ENCODE peak calls at places on chromosomes 1 and 21, in eight cellular contexts. V, A, U, C, K, B, O and E are unnamed samples.

GRCh38 chr1:225318706-225319575 is 108.9 kb downstream of the LBR start:
- DNase-seq in U (peak; percentile 4), A (peak; percentile 65), O (peak; percentile 7), K (no peak), C (peak; percentile 39), V (no peak), B (peak; percentile 46), E (no peak)

GRCh38 chr1:21783679-21784603 is 992 bp upstream of the USP48 start:
- DNase-seq in C (no peak), K (peak; percentile 91), A (no peak), B (peak; percentile 63), U (peak; percentile 52), V (no peak), O (no peak), E (no peak)

GRCh38 chr1:100253552-100253951 is 3.9 kb upstream of the DBT start:
- DNase-seq in U (no peak), V (no peak), A (no peak), O (no peak), C (no peak), B (no peak), K (no peak), E (no peak)

GRCh38 chr1:54699936-54700525 is 15.6 kb upstream of the TTC4 start:
- DNase-seq in V (no peak), K (no peak), U (no peak), C (no peak), A (no peak), O (no peak), B (no peak), E (peak; percentile 73)

GRCh38 chr1:187264995-187265602 is 436.4 kb downstream of the PLA2G4A start:
- DNase-seq in B (peak; percentile 52), C (peak; percentile 18), K (no peak), A (peak; percentile 61), V (no peak), O (no peak), U (no peak), E (no peak)

GRCh38 chr1:17251699-17252376 is 2.9 kb downstream of the PADI3 start:
- DNase-seq in O (no peak), V (peak; percentile 8), K (no peak), C (no peak), B (peak; percentile 25), U (no peak), A (no peak), E (peak; percentile 58)

GRCh38 chr1:89262643-89263042 is 10.0 kb downstream of the GBP5 start:
- DNase-seq in K (no peak), O (no peak), B (peak; percentile 79), U (peak; percentile 14), C (no peak), V (no peak), A (no peak), E (no peak)

GRCh38 chr1:207025144-207025880 is 7.2 kb downstream of the C1orf116 start:
- DNase-seq in B (peak; percentile 73), O (no peak), A (no peak), C (no peak), U (no peak), V (no peak), K (peak; percentile 55), E (no peak)

GRCh38 chr21:34519013-34519412 is 7.0 kb upstream of the KCNE1 start:
- DNase-seq in O (no peak), K (no peak), U (no peak), V (no peak), A (no peak), C (no peak), B (no peak), E (no peak)

GRCh38 chr1:231070758-231071443 is 30.8 kb upstream of the FAM89A start:
- DNase-seq in K (no peak), V (no peak), U (no peak), C (no peak), A (no peak), B (no peak), O (no peak), E (no peak)

GRCh38 chr1:233075045-233075444 is 124.6 kb downstream of the NTPCR start:
- DNase-seq in V (no peak), K (no peak), U (peak; percentile 87), B (peak; percentile 92), O (no peak), A (no peak), C (no peak), E (no peak)

GRCh38 chr21:31744162-31744800 is 12.4 kb upstream of the SCAF4 start:
- DNase-seq in V (no peak), O (no peak), B (peak; percentile 37), K (no peak), U (no peak), C (no peak), A (no peak), E (no peak)

GRCh38 chr1:62103880-62104279 is 90.8 kb upstream of the L1TD1 start:
- DNase-seq in O (no peak), A (no peak), V (no peak), K (no peak), B (no peak), C (no peak), U (no peak), E (no peak)

GRCh38 chr1:48645883-48646282 is 130.8 kb downstream of the BEND5 start:
- DNase-seq in O (no peak), K (no peak), C (no peak), A (no peak), B (no peak), V (no peak), U (no peak), E (no peak)

GRCh38 chr1:76330993-76331603 is 256.6 kb downstream of the ST6GALNAC3 start:
- DNase-seq in B (peak; percentile 79), C (peak; percentile 19), U (peak; percentile 42), K (no peak), A (peak; percentile 49), V (no peak), O (peak; percentile 30), E (no peak)

GRCh38 chr1:39711359-39712340 is 20.4 kb upstream of the HPCAL4 start:
- DNase-seq in U (no peak), K (no peak), A (no peak), V (no peak), C (no peak), B (peak; percentile 22), O (no peak), E (no peak)

GRCh38 chr1:115430717-115431116 is 92.7 kb upstream of the NGF start:
- DNase-seq in C (no peak), O (no peak), B (peak; percentile 97), K (no peak), V (no peak), U (peak; percentile 90), A (no peak), E (no peak)

GRCh38 chr1:1157914-1158710 is 15.6 kb upstream of the TTLL10 start:
- DNase-seq in A (no peak), K (no peak), C (peak; percentile 57), O (no peak), U (no peak), B (peak; percentile 16), V (peak; percentile 73), E (no peak)

GRCh38 chr1:52686830-52687229 is 11.3 kb downstream of the COA7 start:
- DNase-seq in V (no peak), A (no peak), K (no peak), O (no peak), B (no peak), C (no peak), U (no peak), E (no peak)

GRCh38 chr1:78760858-78761257 is 111.2 kb downstream of the IFI44 start:
- DNase-seq in K (no peak), B (no peak), U (no peak), O (no peak), C (no peak), V (no peak), A (no peak), E (no peak)

GRCh38 chr21:44487831-44488230 is 32.5 kb downstream of the LRRC3 start:
- DNase-seq in K (peak; percentile 84), C (peak; percentile 44), O (no peak), U (no peak), V (no peak), B (peak; percentile 12), A (no peak), E (no peak)
- TF ChIP-seq CTCF in K (peak; percentile 68), C (peak; percentile 67), O (peak; percentile 60), U (peak; percentile 68), V (no peak), B (peak; percentile 53), A (peak; percentile 60), E (peak; percentile 73)

GRCh38 chr1:184973308-184974085 is 811 bp downstream of the NIBAN1 start:
- DNase-seq in C (peak; percentile 18), K (peak; percentile 77), B (peak; percentile 80), A (peak; percentile 36), O (peak; percentile 57), U (no peak), V (peak; percentile 70), E (no peak)
- TF ChIP-seq CTCF in C (no peak), K (no peak), B (no peak), A (peak; percentile 14), O (no peak), U (no peak), V (no peak), E (no peak)

DNA sequence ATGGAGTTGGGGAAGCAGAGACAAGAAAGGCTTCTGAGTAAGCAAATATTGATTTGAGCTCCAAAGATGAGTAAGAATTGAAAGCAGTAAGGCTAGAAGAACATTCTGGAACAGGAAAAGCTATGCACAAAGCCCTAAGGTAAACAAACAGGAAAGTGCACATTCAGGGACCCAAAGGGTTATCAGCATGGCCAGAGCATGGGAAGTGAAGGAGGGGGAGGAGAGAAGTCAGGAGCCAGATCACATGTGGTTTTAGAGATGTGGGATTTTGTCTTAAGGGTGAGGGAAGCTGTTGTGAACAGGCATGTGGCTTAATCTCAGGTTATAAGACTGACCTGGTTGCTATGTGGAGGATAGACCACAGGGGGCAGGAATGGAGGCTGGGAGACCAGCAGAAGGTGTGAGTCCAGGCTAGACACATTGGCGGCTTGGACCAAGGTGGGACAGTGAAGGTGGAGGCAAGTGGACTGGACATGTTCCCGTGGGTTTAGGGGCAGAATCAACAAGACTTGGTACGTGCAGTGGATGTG is 7.5 kb downstream of the CSF1 start:
- DNase-seq in O (no peak), B (no peak), U (no peak), A (no peak), V (no peak), K (no peak), C (no peak), E (no peak)
- TF ChIP-seq CTCF in O (peak; percentile 31), B (no peak), U (no peak), A (no peak), V (no peak), K (peak; percentile 41), C (peak; percentile 19), E (no peak)

DNA sequence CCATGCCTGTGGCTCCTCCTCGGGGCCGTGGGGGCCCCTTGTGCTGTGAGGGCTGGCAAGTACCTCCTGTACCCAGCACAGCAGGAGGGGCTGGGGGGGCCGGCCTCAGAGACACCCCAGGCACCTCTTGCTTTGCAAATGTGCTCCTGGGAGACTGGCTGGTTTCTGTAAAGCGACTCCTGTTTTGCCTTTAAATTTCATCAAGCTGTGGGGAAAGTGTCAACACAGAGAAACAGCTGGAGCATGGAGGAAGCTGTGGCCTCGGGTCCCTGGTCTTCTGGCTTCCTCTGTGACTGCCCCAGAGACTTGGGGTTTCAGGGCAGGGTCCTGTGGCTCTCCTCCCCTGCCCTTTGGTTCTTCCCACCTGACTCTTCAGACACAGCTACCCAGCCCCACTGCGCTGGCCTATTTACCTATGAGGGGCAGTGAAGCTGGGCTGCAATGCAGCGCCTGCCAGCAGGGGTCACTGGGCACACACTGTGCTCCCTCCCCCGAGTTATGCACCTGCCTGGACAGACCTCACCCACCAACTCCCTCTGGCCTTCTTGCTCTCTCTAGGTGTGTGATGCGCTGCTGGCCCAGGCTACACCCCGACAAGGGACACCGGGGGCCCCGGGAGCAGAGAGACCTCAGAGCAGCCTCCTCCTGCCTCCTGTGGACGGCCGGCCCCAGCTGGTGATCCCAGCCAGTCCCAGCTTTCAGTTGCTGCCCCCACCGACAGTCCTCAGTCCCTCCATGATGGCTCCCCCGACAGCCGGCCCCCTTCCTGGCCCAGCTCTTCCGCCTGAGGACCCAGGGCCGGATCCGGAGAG is 17.6 kb upstream of the PEX10 start:
- DNase-seq in V (no peak), K (no peak), U (no peak), A (no peak), O (no peak), B (no peak), C (no peak), E (no peak)
- TF ChIP-seq CTCF in V (no peak), K (peak; percentile 69), U (peak; percentile 64), A (peak; percentile 37), O (peak; percentile 76), B (peak; percentile 34), C (peak; percentile 53), E (peak; percentile 61)